ENCODE peak calls at places on chromosomes 1 and 21, in eight cellular contexts. Q is fibroblast of lung, O is upper lobe of right lung, K is tibial artery, W is cardiac fibroblast, E is lower leg skin, T is astrocyte of the spinal cord, B is PC-3. C is an unnamed sample.

GRCh38 chr1:15966081-15966955 is 9.6 kb downstream of the ZBTB17 start:
- DNase-seq in Q (no peak), O (peak), K (peak), W (peak), E (peak), T (no peak), B (no peak), C (peak)

GRCh38 chr1:30405081-30405480 is 318.3 kb downstream of the MATN1 start:
- DNase-seq in Q (no peak), O (peak), K (peak), W (no peak), E (peak), T (no peak), B (no peak), C (no peak)

GRCh38 chr1:17080085-17080759 is 26.4 kb upstream of the SDHB start:
- DNase-seq in Q (no peak), O (no peak), K (no peak), W (no peak), E (no peak), T (no peak), B (no peak), C (no peak)

GRCh38 chr1:172727956-172728603 is 69.2 kb downstream of the FASLG start:
- DNase-seq in Q (peak), O (no peak), K (no peak), W (peak), E (no peak), T (peak), B (peak), C (peak)

GRCh38 chr1:231724876-231725647 is 98.5 kb downstream of the DISC1 start:
- DNase-seq in Q (peak), O (no peak), K (no peak), W (peak), E (no peak), T (peak), B (peak), C (peak)

GRCh38 chr1:26373789-26374188 is 1.2 kb upstream of the ZNF683 start:
- DNase-seq in Q (no peak), O (no peak), K (no peak), W (no peak), E (no peak), T (no peak), B (no peak), C (no peak)

GRCh38 chr1:170460379-170460778 is 71.6 kb upstream of the GORAB start:
- DNase-seq in Q (no peak), O (no peak), K (no peak), W (no peak), E (no peak), T (peak), B (no peak), C (no peak)

GRCh38 chr1:16348414-16349182 is 3.7 kb downstream of the FBXO42 start:
- DNase-seq in Q (peak), O (peak), K (no peak), W (peak), E (peak), T (peak), B (peak), C (peak)

GRCh38 chr1:27393641-27394281 is 1.3 kb downstream of the GPR3 start:
- DNase-seq in Q (no peak), O (no peak), K (no peak), W (no peak), E (no peak), T (no peak), B (no peak), C (no peak)

GRCh38 chr1:57325117-57325516 is 98.7 kb downstream of the DAB1 start:
- DNase-seq in Q (no peak), O (no peak), K (no peak), W (no peak), E (no peak), T (no peak), B (no peak), C (no peak)

GRCh38 chr1:20351911-20352675 is 61.4 kb downstream of the VWA5B1 start:
- DNase-seq in Q (no peak), O (no peak), K (peak), W (no peak), E (no peak), T (no peak), B (no peak), C (no peak)

GRCh38 chr1:94866178-94866822 is 46.1 kb downstream of the SLC44A3 start:
- DNase-seq in Q (peak), O (no peak), K (no peak), W (peak), E (no peak), T (peak), B (no peak), C (no peak)

GRCh38 chr1:194071200-194071599 is 884.8 kb upstream of the B3GALT2 start:
- DNase-seq in Q (no peak), O (no peak), K (no peak), W (no peak), E (no peak), T (no peak), B (no peak), C (no peak)

GRCh38 chr21:45828580-45829565 is 152.7 kb upstream of the COL6A1 start:
- DNase-seq in Q (no peak), O (peak), K (no peak), W (no peak), E (peak), T (no peak), B (no peak), C (no peak)

GRCh38 chr1:155929057-155929456 is 5.2 kb downstream of the KHDC4 start:
- DNase-seq in Q (no peak), O (no peak), K (no peak), W (peak), E (no peak), T (no peak), B (peak), C (peak)

GRCh38 chr1:201298381-201299367 is 15.4 kb downstream of the PKP1 start:
- DNase-seq in Q (no peak), O (no peak), K (no peak), W (peak), E (no peak), T (no peak), B (peak), C (peak)

GRCh38 chr1:100834779-100835645 is 59.6 kb downstream of the EXTL2 start:
- DNase-seq in Q (peak), O (no peak), K (no peak), W (peak), E (no peak), T (no peak), B (peak), C (no peak)

GRCh38 chr1:43831866-43832654 is 101.5 kb upstream of the ARTN start:
- DNase-seq in Q (no peak), O (no peak), K (no peak), W (no peak), E (no peak), T (no peak), B (peak), C (no peak)

GRCh38 chr1:2154022-2154421 is 40.5 kb downstream of the FAAP20 start:
- DNase-seq in Q (no peak), O (no peak), K (no peak), W (no peak), E (no peak), T (no peak), B (no peak), C (no peak)

GRCh38 chr1:193070395-193070753 is 11.0 kb downstream of the RO60 start:
- DNase-seq in Q (no peak), O (no peak), K (no peak), W (no peak), E (no peak), T (peak), B (no peak), C (no peak)

GRCh38 chr1:94947453-94947852 is 20.5 kb upstream of the CNN3 start:
- DNase-seq in Q (peak), O (no peak), K (no peak), W (no peak), E (no peak), T (peak), B (no peak), C (no peak)

GRCh38 chr1:183553769-183554168 is 36.5 kb downstream of the NCF2 start:
- DNase-seq in Q (no peak), O (no peak), K (no peak), W (no peak), E (no peak), T (no peak), B (no peak), C (no peak)

GRCh38 chr21:36507397-36508018 is 27.6 kb upstream of the CLDN14 start:
- DNase-seq in Q (no peak), O (no peak), K (no peak), W (peak), E (no peak), T (no peak), B (peak), C (peak)

GRCh38 chr1:97636941-97637340 is 283.9 kb downstream of the DPYD start:
- DNase-seq in Q (no peak), O (no peak), K (no peak), W (no peak), E (no peak), T (peak), B (no peak), C (no peak)

GRCh38 chr1:198238121-198238520 is 81.3 kb downstream of the NEK7 start:
- DNase-seq in Q (no peak), O (peak), K (no peak), W (no peak), E (no peak), T (no peak), B (no peak), C (no peak)

GRCh38 chr1:179369751-179370341 is 4.1 kb downstream of the AXDND1 start:
- DNase-seq in Q (peak), O (no peak), K (no peak), W (peak), E (no peak), T (peak), B (peak), C (peak)

GRCh38 chr1:159922499-159923202 is 2.7 kb downstream of the TAGLN2 start:
- DNase-seq in Q (peak), O (peak), K (peak), W (peak), E (no peak), T (no peak), B (no peak), C (no peak)

GRCh38 chr1:15948600-15949452 is 27.1 kb downstream of the ZBTB17 start:
- DNase-seq in Q (peak), O (peak), K (peak), W (peak), E (peak), T (peak), B (no peak), C (peak)

GRCh38 chr1:220151454-220151853 is 57.5 kb downstream of the IARS2 start:
- DNase-seq in Q (peak), O (no peak), K (no peak), W (peak), E (no peak), T (peak), B (no peak), C (no peak)

GRCh38 chr1:44218503-44219300 is 5.4 kb downstream of the DMAP1 start:
- DNase-seq in Q (no peak), O (no peak), K (no peak), W (no peak), E (peak), T (no peak), B (no peak), C (no peak)

GRCh38 chr1:109657970-109658369 is 2.1 kb downstream of the GSTM4 start:
- DNase-seq in Q (no peak), O (no peak), K (peak), W (no peak), E (peak), T (no peak), B (no peak), C (no peak)

GRCh38 chr1:74933500-74933899 is 200.5 kb downstream of the TYW3 start:
- DNase-seq in Q (no peak), O (no peak), K (no peak), W (no peak), E (no peak), T (no peak), B (no peak), C (no peak)

GRCh38 chr1:74937176-74937575 is 197.0 kb upstream of the LHX8 start:
- DNase-seq in Q (no peak), O (no peak), K (no peak), W (no peak), E (no peak), T (peak), B (no peak), C (no peak)

DNA sequence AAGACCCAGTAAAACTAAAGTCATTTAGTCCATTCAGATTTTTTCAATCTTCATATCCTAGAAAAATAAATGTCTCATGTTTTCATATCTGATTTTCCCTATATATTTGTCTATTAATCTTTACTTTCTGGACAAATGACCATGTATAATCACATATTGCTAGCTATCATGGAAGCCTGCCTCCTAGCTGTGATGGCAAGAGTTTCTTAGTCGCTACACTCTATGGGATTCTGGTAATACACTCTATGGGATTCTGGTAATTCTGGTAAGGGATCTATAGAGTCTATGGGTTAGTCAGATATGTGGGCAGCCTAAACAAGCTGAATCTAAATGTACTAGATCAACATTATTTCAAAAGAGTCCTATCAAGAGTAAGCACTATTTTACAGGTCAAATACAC is 198.7 kb upstream of the LHX8 start:
- DNase-seq in Q (no peak), O (no peak), K (no peak), W (no peak), E (no peak), T (no peak), B (no peak), C (no peak)
- TF ChIP-seq CTCF in Q (no peak), O (no peak), K (no peak), W (no peak), E (no peak), T (no peak), B (peak), C (no peak)

GRCh38 chr1:61451214-61451968 is 273.6 kb downstream of the TM2D1 start:
- DNase-seq in Q (no peak), O (no peak), K (no peak), W (no peak), E (no peak), T (no peak), B (no peak), C (no peak)

GRCh38 chr1:61452354-61452990 is 272.5 kb downstream of the TM2D1 start:
- DNase-seq in Q (peak), O (no peak), K (no peak), W (peak), E (no peak), T (no peak), B (no peak), C (no peak)

GRCh38 chr1:61448934-61449368 is 276.0 kb downstream of the TM2D1 start:
- DNase-seq in Q (peak), O (no peak), K (peak), W (peak), E (peak), T (peak), B (no peak), C (peak)

GRCh38 chr1:61449410-61449809 is 275.5 kb downstream of the TM2D1 start:
- DNase-seq in Q (no peak), O (no peak), K (peak), W (no peak), E (no peak), T (no peak), B (no peak), C (no peak)

DNA sequence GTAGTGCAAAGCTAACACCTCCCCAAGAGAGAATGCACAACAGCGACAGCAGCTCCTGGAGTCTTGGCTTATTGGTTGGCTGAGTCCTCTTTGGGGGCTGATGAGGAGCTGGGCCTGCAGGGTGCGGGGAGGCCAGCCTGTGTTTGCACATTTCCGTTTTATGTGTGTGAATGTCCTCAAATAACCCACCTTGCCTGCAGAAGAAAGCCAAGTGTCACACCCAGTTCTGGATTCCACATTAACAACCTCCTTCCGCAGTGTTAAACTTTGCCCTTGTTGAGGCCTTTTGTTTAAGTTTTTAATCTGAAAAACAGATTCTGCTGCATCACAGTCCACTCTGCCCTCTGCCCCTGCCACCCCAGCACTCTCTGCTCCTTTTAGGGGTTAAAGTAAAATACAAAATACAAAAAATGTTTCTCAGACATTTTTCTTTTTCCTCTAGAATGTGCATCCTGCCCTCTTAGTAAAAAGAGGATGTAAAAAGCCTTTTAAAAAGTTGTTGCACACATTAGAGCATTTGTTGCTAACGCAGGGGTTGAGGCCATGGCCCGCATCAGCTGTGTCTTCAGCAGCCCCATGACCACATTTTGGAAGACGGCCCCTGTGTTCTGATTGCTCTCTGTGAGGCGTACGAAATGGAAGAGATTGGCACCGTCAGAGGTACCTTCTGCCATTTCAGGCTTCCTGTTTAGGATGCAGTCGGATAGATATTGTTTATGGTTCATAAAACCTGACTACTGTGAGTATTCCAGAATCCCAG is 274.3 kb downstream of the TM2D1 start:
- DNase-seq in Q (no peak), O (no peak), K (no peak), W (peak), E (no peak), T (peak), B (peak), C (no peak)
- H3K4me3 ChIP-seq in Q (no peak), O (no peak), K (no peak), W (no peak), E (no peak), T (no peak), B (no peak), C (no peak)

GRCh38 chr1:50604580-50604979 is 181.3 kb upstream of the DMRTA2 start:
- DNase-seq in Q (no peak), O (no peak), K (no peak), W (no peak), E (no peak), T (no peak), B (no peak), C (no peak)
- TF ChIP-seq CTCF in Q (no peak), O (no peak), K (no peak), W (peak), E (no peak), T (peak), B (no peak), C (no peak)

DNA sequence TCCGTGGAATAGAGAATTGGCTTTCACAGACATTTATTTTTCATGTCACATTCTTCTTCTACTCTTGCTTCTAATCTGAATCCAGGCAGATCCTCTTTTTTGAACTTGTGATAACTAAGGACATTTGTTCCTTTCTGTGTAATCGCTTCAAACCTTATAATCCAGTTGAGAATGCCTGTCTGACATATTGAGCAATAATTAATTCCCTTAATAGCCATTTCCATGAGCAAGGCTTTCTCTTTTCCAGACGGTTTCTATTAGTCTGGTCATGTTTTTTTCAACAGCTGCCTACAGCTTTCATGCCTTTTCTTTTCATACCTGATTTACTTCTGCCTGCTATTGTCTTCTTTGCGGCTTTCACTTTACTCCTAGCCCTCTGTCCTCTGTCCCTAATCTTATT is 163.4 kb downstream of the CYYR1 start:
- DNase-seq in Q (no peak), O (no peak), K (no peak), W (no peak), E (no peak), T (no peak), B (no peak), C (no peak)
- H3K4me3 ChIP-seq in Q (no peak), O (no peak), K (no peak), W (no peak), E (no peak), T (no peak), B (no peak), C (no peak)

GRCh38 chr1:112524251-112524650 is 15.5 kb downstream of the WNT2B start:
- DNase-seq in Q (no peak), O (no peak), K (no peak), W (peak), E (no peak), T (peak), B (no peak), C (no peak)
- TF ChIP-seq CTCF in Q (no peak), O (no peak), K (no peak), W (no peak), E (no peak), T (no peak), B (no peak), C (no peak)

GRCh38 chr1:234515411-234515810 is 36.4 kb upstream of the TARBP1 start:
- DNase-seq in Q (peak), O (no peak), K (no peak), W (peak), E (no peak), T (peak), B (peak), C (peak)
- H3K4me3 ChIP-seq in Q (no peak), O (no peak), K (no peak), W (no peak), E (no peak), T (no peak), B (no peak), C (no peak)

GRCh38 chr1:89407355-89407754 is 43.5 kb downstream of the GBP6 start:
- DNase-seq in Q (peak), O (no peak), K (no peak), W (peak), E (no peak), T (no peak), B (no peak), C (no peak)

DNA sequence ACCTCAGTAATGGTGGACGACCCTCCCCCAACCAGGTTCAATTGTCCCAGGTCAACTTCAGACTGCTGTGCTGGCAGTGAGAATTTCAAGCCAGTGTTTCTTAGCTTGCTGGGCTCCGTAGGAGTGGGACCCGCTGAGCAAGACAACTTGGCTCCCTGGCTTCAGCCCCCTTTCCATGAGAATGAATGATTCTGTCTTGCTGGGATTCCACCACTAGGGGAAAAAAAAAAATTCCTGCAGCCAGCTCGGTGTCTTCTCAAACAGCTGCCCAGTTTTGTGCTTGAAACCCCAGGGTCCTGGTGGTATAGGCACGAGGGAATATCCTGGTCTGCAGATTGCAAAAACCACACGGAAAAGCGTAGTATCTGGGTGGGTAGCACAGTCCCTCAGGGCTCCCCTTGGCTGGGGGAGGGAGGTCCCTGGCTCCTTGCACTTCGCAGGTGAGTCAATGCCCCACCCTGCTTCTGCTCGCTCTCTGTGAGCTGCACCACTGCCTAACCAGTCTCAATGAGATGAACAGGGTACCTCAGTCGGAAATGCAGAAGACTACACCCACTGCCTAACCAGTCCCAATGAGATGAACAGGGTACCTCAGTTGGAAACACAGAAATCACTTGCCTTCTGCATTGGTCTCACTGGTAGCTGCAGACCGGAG is 41.5 kb downstream of the GBP6 start:
- DNase-seq in Q (no peak), O (no peak), K (no peak), W (no peak), E (no peak), T (no peak), B (no peak), C (peak)
- TF ChIP-seq CTCF in Q (no peak), O (no peak), K (no peak), W (no peak), E (no peak), T (no peak), B (peak), C (no peak)